ENCODE peak calls at places on chromosome 20, in ten cellular contexts. One of them, this sample, is unnamed.

GRCh38 chr20:62489186-62489939 is 13.6 kb upstream of the GATA5 start:
- DNase-seq in heart left ventricle: no peak
- DNase-seq in upper lobe of left lung: peak
- DNase-seq in HCT116: no peak
- DNase-seq in psoas muscle: no peak
- DNase-seq in H1: no peak
- DNase-seq in AG04450: no peak
- DNase-seq in dorsolateral prefrontal cortex: no peak
- DNase-seq in cardiac fibroblast: no peak
- DNase-seq in right atrium auricular region: no peak
- DNase-seq in this sample: no peak

GRCh38 chr20:60050193-60050960 is 92.2 kb downstream of the CDH26 start:
- DNase-seq in heart left ventricle: no peak
- DNase-seq in upper lobe of left lung: no peak
- DNase-seq in HCT116: peak
- DNase-seq in psoas muscle: no peak
- DNase-seq in H1: peak
- DNase-seq in AG04450: no peak
- DNase-seq in dorsolateral prefrontal cortex: no peak
- DNase-seq in cardiac fibroblast: no peak
- DNase-seq in right atrium auricular region: peak
- DNase-seq in this sample: peak

GRCh38 chr20:56430471-56430870 is 18.4 kb downstream of the CASS4 start:
- DNase-seq in heart left ventricle: no peak
- DNase-seq in upper lobe of left lung: no peak
- DNase-seq in HCT116: no peak
- DNase-seq in psoas muscle: no peak
- DNase-seq in H1: no peak
- DNase-seq in AG04450: no peak
- DNase-seq in dorsolateral prefrontal cortex: no peak
- DNase-seq in cardiac fibroblast: no peak
- DNase-seq in right atrium auricular region: no peak
- DNase-seq in this sample: no peak

GRCh38 chr20:24332956-24333355 is 136.5 kb upstream of the SYNDIG1 start:
- DNase-seq in heart left ventricle: no peak
- DNase-seq in upper lobe of left lung: no peak
- DNase-seq in HCT116: no peak
- DNase-seq in psoas muscle: no peak
- DNase-seq in H1: no peak
- DNase-seq in AG04450: no peak
- DNase-seq in dorsolateral prefrontal cortex: no peak
- DNase-seq in cardiac fibroblast: no peak
- DNase-seq in right atrium auricular region: no peak
- DNase-seq in this sample: no peak

GRCh38 chr20:22939181-22939580 is 95.9 kb upstream of the SSTR4 start:
- DNase-seq in heart left ventricle: no peak
- DNase-seq in upper lobe of left lung: no peak
- DNase-seq in HCT116: no peak
- DNase-seq in psoas muscle: no peak
- DNase-seq in H1: no peak
- DNase-seq in AG04450: no peak
- DNase-seq in dorsolateral prefrontal cortex: no peak
- DNase-seq in cardiac fibroblast: no peak
- DNase-seq in right atrium auricular region: no peak
- DNase-seq in this sample: no peak

GRCh38 chr20:18541741-18542140 is 25.5 kb upstream of the SMIM26 start:
- DNase-seq in heart left ventricle: no peak
- DNase-seq in upper lobe of left lung: no peak
- DNase-seq in HCT116: no peak
- DNase-seq in psoas muscle: no peak
- DNase-seq in H1: no peak
- DNase-seq in AG04450: no peak
- DNase-seq in dorsolateral prefrontal cortex: no peak
- DNase-seq in cardiac fibroblast: peak
- DNase-seq in right atrium auricular region: no peak
- DNase-seq in this sample: no peak

GRCh38 chr20:38604873-38605303 is 3.3 kb downstream of the ARHGAP40 start:
- DNase-seq in heart left ventricle: no peak
- DNase-seq in upper lobe of left lung: no peak
- DNase-seq in HCT116: no peak
- DNase-seq in psoas muscle: no peak
- DNase-seq in H1: no peak
- DNase-seq in AG04450: no peak
- DNase-seq in dorsolateral prefrontal cortex: no peak
- DNase-seq in cardiac fibroblast: peak
- DNase-seq in right atrium auricular region: no peak
- DNase-seq in this sample: peak

GRCh38 chr20:20360464-20360863 is 7.4 kb upstream of the INSM1 start:
- DNase-seq in heart left ventricle: peak
- DNase-seq in upper lobe of left lung: no peak
- DNase-seq in HCT116: peak
- DNase-seq in psoas muscle: no peak
- DNase-seq in H1: no peak
- DNase-seq in AG04450: peak
- DNase-seq in dorsolateral prefrontal cortex: peak
- DNase-seq in cardiac fibroblast: peak
- DNase-seq in right atrium auricular region: no peak
- DNase-seq in this sample: peak

GRCh38 chr20:41050361-41051019 is 21.9 kb downstream of the TOP1 start:
- DNase-seq in heart left ventricle: no peak
- DNase-seq in upper lobe of left lung: no peak
- DNase-seq in HCT116: no peak
- DNase-seq in psoas muscle: no peak
- DNase-seq in H1: no peak
- DNase-seq in AG04450: no peak
- DNase-seq in dorsolateral prefrontal cortex: no peak
- DNase-seq in cardiac fibroblast: no peak
- DNase-seq in right atrium auricular region: no peak
- DNase-seq in this sample: no peak

GRCh38 chr20:16178671-16179070 is 394.6 kb downstream of the KIF16B start:
- DNase-seq in heart left ventricle: no peak
- DNase-seq in upper lobe of left lung: no peak
- DNase-seq in HCT116: no peak
- DNase-seq in psoas muscle: no peak
- DNase-seq in H1: no peak
- DNase-seq in AG04450: no peak
- DNase-seq in dorsolateral prefrontal cortex: no peak
- DNase-seq in cardiac fibroblast: no peak
- DNase-seq in right atrium auricular region: no peak
- DNase-seq in this sample: no peak

GRCh38 chr20:59997886-59998285 is 39.7 kb downstream of the CDH26 start:
- DNase-seq in heart left ventricle: no peak
- DNase-seq in upper lobe of left lung: no peak
- DNase-seq in HCT116: no peak
- DNase-seq in psoas muscle: no peak
- DNase-seq in H1: no peak
- DNase-seq in AG04450: no peak
- DNase-seq in dorsolateral prefrontal cortex: no peak
- DNase-seq in cardiac fibroblast: no peak
- DNase-seq in right atrium auricular region: no peak
- DNase-seq in this sample: no peak

GRCh38 chr20:57840504-57841296 is 130.9 kb upstream of the PMEPA1 start:
- DNase-seq in heart left ventricle: no peak
- DNase-seq in upper lobe of left lung: no peak
- DNase-seq in HCT116: no peak
- DNase-seq in psoas muscle: no peak
- DNase-seq in H1: no peak
- DNase-seq in AG04450: no peak
- DNase-seq in dorsolateral prefrontal cortex: no peak
- DNase-seq in cardiac fibroblast: no peak
- DNase-seq in right atrium auricular region: peak
- DNase-seq in this sample: no peak

GRCh38 chr20:64158346-64159285 is 5.6 kb upstream of the MYT1 start:
- DNase-seq in heart left ventricle: no peak
- DNase-seq in upper lobe of left lung: no peak
- DNase-seq in HCT116: no peak
- DNase-seq in psoas muscle: no peak
- DNase-seq in H1: no peak
- DNase-seq in AG04450: no peak
- DNase-seq in dorsolateral prefrontal cortex: no peak
- DNase-seq in cardiac fibroblast: no peak
- DNase-seq in right atrium auricular region: no peak
- DNase-seq in this sample: no peak

GRCh38 chr20:16205505-16205904 is 367.7 kb downstream of the KIF16B start:
- DNase-seq in heart left ventricle: no peak
- DNase-seq in upper lobe of left lung: no peak
- DNase-seq in HCT116: no peak
- DNase-seq in psoas muscle: no peak
- DNase-seq in H1: no peak
- DNase-seq in AG04450: no peak
- DNase-seq in dorsolateral prefrontal cortex: no peak
- DNase-seq in cardiac fibroblast: no peak
- DNase-seq in right atrium auricular region: no peak
- DNase-seq in this sample: no peak

DNA sequence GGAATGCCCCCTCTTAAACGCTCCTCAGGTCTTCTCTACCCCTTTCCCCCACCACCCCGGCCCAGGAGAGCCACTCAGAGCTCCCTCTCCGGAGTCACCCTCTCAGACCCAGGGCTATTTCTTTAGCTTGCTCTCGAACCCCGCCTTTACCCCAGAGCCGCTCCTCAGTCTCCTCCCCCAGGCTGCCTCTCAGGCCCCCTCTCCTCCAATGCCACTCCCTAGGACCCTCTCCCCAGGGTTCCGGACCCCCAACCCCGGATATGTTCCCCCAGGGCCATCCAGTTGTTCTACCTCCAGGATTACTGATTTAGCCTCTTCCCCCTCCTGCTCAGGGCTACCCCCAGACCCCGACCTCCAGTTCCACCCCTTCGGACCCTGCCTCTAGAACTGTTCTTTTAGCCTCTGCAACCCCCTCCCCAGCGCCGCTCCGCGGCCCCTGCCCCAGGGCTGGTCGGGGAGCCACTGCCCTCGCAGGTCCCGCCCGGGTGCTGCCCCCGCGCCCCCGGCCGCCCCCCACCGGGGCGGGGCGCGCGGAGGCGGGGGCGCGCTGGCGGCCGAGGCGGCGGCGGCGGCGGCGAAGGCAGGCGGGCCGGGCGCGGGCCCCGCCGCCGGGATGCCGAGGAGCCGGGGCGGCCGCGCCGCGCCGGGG is at the start of gene MMP24:
- DNase-seq in heart left ventricle: no peak
- DNase-seq in upper lobe of left lung: peak
- DNase-seq in HCT116: no peak
- DNase-seq in psoas muscle: no peak
- DNase-seq in H1: no peak
- DNase-seq in AG04450: no peak
- DNase-seq in dorsolateral prefrontal cortex: no peak
- DNase-seq in cardiac fibroblast: no peak
- DNase-seq in right atrium auricular region: no peak
- DNase-seq in this sample: no peak
- H3K4me3 ChIP-seq in heart left ventricle: peak
- H3K4me3 ChIP-seq in upper lobe of left lung: peak
- H3K4me3 ChIP-seq in HCT116: no peak
- H3K4me3 ChIP-seq in psoas muscle: peak
- H3K4me3 ChIP-seq in H1: peak
- H3K4me3 ChIP-seq in AG04450: peak
- H3K4me3 ChIP-seq in dorsolateral prefrontal cortex: peak
- H3K4me3 ChIP-seq in cardiac fibroblast: peak
- H3K4me3 ChIP-seq in right atrium auricular region: peak
- H3K4me3 ChIP-seq in this sample: no peak

DNA sequence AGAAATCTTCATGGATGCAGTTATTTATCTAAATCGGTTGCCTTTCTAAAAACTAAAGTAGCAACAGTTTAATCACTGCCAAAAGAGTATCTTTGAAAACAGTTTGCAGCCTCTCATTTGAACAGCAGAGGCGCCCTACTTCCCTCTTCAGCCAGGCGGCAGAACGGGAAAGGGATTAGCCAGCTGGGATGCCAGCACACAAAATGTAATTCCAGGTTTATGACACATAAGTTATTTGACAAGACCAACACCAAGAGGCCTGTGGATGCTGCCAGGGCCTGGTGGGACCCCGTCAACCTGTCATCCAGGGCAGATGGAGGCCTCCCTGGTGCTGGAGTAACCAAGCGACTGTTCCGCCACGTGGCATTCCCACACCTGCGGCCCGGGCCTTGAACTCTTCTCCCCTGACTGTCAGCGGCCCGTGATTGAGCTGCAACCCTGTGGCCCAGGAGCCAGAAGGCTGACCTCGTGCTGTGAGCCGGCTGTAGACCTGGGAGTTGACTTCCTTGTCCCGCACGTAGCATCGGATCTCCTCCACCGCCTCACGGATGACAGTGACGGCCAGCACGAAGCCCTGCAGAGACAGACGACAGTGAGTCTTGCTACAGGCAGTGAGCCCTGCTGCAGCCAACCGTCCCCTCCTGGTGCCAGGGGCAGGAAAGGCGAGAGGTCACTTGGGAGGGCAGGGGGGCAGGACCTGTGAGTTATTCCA is 55.5 kb downstream of the ATP9A start:
- DNase-seq in heart left ventricle: no peak
- DNase-seq in upper lobe of left lung: peak
- DNase-seq in HCT116: peak
- DNase-seq in psoas muscle: no peak
- DNase-seq in H1: no peak
- DNase-seq in AG04450: no peak
- DNase-seq in dorsolateral prefrontal cortex: no peak
- DNase-seq in cardiac fibroblast: peak
- DNase-seq in right atrium auricular region: no peak
- DNase-seq in this sample: no peak
- TF ChIP-seq CTCF in heart left ventricle: no peak
- TF ChIP-seq CTCF in upper lobe of left lung: no peak
- TF ChIP-seq CTCF in HCT116: peak
- TF ChIP-seq CTCF in psoas muscle: no peak
- TF ChIP-seq CTCF in H1: peak
- TF ChIP-seq CTCF in AG04450: peak
- TF ChIP-seq CTCF in dorsolateral prefrontal cortex: peak
- TF ChIP-seq CTCF in cardiac fibroblast: peak
- TF ChIP-seq CTCF in right atrium auricular region: no peak
- TF ChIP-seq CTCF in this sample: peak

GRCh38 chr20:610130-611046 is at the start of gene TCF15:
- DNase-seq in heart left ventricle: peak
- DNase-seq in upper lobe of left lung: peak
- DNase-seq in HCT116: no peak
- DNase-seq in psoas muscle: peak
- DNase-seq in H1: no peak
- DNase-seq in AG04450: no peak
- DNase-seq in dorsolateral prefrontal cortex: no peak
- DNase-seq in cardiac fibroblast: peak
- DNase-seq in right atrium auricular region: no peak
- DNase-seq in this sample: no peak
- H3K4me3 ChIP-seq in heart left ventricle: peak
- H3K4me3 ChIP-seq in upper lobe of left lung: peak
- H3K4me3 ChIP-seq in HCT116: no peak
- H3K4me3 ChIP-seq in psoas muscle: peak
- H3K4me3 ChIP-seq in H1: peak
- H3K4me3 ChIP-seq in AG04450: no peak
- H3K4me3 ChIP-seq in dorsolateral prefrontal cortex: peak
- H3K4me3 ChIP-seq in cardiac fibroblast: no peak
- H3K4me3 ChIP-seq in right atrium auricular region: peak
- H3K4me3 ChIP-seq in this sample: no peak

DNA sequence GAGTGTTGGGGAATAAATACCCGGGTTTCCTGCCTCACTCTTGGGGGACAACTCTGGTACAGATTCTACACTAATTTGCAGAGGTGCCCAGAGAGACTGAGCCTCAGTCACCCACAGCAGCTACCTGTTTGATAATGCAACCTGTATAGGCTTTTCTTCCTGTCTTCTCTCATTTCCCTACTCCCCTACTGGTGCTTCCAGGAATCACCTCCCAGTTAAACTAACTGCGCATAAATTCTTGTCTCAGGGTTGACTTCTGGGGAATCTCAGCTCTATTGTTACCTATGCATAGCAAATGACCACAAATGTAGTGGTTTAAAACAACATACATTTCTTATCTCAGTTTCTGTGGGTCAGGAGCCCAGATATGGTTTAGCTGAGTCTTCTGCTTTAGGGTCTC is 11.3 kb downstream of the OCSTAMP start:
- DNase-seq in heart left ventricle: no peak
- DNase-seq in upper lobe of left lung: no peak
- DNase-seq in HCT116: no peak
- DNase-seq in psoas muscle: no peak
- DNase-seq in H1: no peak
- DNase-seq in AG04450: no peak
- DNase-seq in dorsolateral prefrontal cortex: no peak
- DNase-seq in cardiac fibroblast: no peak
- DNase-seq in right atrium auricular region: no peak
- DNase-seq in this sample: no peak
- TF ChIP-seq CTCF in heart left ventricle: no peak
- TF ChIP-seq CTCF in upper lobe of left lung: no peak
- TF ChIP-seq CTCF in HCT116: peak
- TF ChIP-seq CTCF in psoas muscle: no peak
- TF ChIP-seq CTCF in H1: peak
- TF ChIP-seq CTCF in AG04450: peak
- TF ChIP-seq CTCF in dorsolateral prefrontal cortex: no peak
- TF ChIP-seq CTCF in cardiac fibroblast: no peak
- TF ChIP-seq CTCF in right atrium auricular region: no peak
- TF ChIP-seq CTCF in this sample: peak

This sample was measured in LNCaP clone FGC.